ENCODE peak calls at places on chromosome 5, in ten cellular contexts. C, Y, S, U, Q, B, W, I, X and J are unnamed samples.

GRCh38 chr5:100905259-100905914 is 2.3 kb upstream of the ST8SIA4 start:
- DNase-seq in C (no peak), Y (no peak), S (no peak), U (no peak), Q (no peak), B (no peak), W (no peak), I (no peak), X (no peak), J (no peak)

GRCh38 chr5:135087950-135088349 is 53.9 kb upstream of the PITX1 start:
- DNase-seq in C (no peak), Y (no peak), S (no peak), U (peak; percentile 74), Q (no peak), B (no peak), W (no peak), I (no peak), X (no peak), J (no peak)

GRCh38 chr5:52947851-52948250 is 41.3 kb upstream of the ITGA2 start:
- DNase-seq in C (no peak), Y (peak; percentile 37), S (no peak), U (no peak), Q (no peak), B (no peak), W (no peak), I (no peak), X (no peak), J (no peak)

GRCh38 chr5:175814676-175815075 is 56.7 kb upstream of the CPLX2 start:
- DNase-seq in C (no peak), Y (peak; percentile 73), S (peak; percentile 27), U (peak; percentile 81), Q (no peak), B (no peak), W (peak; percentile 36), I (no peak), X (peak; percentile 84), J (no peak)

GRCh38 chr5:130549884-130550552 is 615.0 kb downstream of the HINT1 start:
- DNase-seq in C (no peak), Y (no peak), S (peak; percentile 12), U (peak; percentile 66), Q (no peak), B (no peak), W (no peak), I (no peak), X (peak; percentile 63), J (no peak)

GRCh38 chr5:181207214-181207959 is 2.4 kb upstream of the TRIM7 start:
- DNase-seq in C (peak; percentile 87), Y (peak; percentile 93), S (peak; percentile 80), U (peak; percentile 82), Q (peak; percentile 87), B (peak; percentile 71), W (peak; percentile 94), I (no peak), X (peak; percentile 94), J (peak; percentile 71)

GRCh38 chr5:106154280-106154716 is 1516.4 kb downstream of the EFNA5 start:
- DNase-seq in C (no peak), Y (no peak), S (no peak), U (no peak), Q (no peak), B (no peak), W (peak; percentile 74), I (peak; percentile 62), X (no peak), J (no peak)

GRCh38 chr5:146388418-146388817 is 49.8 kb downstream of the POU4F3 start:
- DNase-seq in C (no peak), Y (peak; percentile 29), S (no peak), U (no peak), Q (no peak), B (no peak), W (no peak), I (no peak), X (no peak), J (no peak)

GRCh38 chr5:168291961-168292782 is 727 bp downstream of the WWC1 start:
- DNase-seq in C (no peak), Y (peak; percentile 43), S (no peak), U (no peak), Q (no peak), B (peak; percentile 59), W (peak; percentile 86), I (peak; percentile 81), X (peak; percentile 9), J (no peak)

GRCh38 chr5:81233080-81233634 is at the start of gene CKMT2:
- DNase-seq in C (peak; percentile 31), Y (no peak), S (peak; percentile 90), U (no peak), Q (peak; percentile 91), B (peak; percentile 54), W (peak; percentile 97), I (peak; percentile 87), X (peak; percentile 34), J (no peak)

GRCh38 chr5:66987126-66987525 is 209.5 kb downstream of the CD180 start:
- DNase-seq in C (no peak), Y (peak; percentile 68), S (no peak), U (no peak), Q (no peak), B (no peak), W (no peak), I (no peak), X (peak; percentile 58), J (no peak)

GRCh38 chr5:96933764-96934163 is 2.1 kb upstream of the LNPEP start:
- DNase-seq in C (no peak), Y (no peak), S (no peak), U (no peak), Q (no peak), B (no peak), W (no peak), I (no peak), X (no peak), J (no peak)

GRCh38 chr5:112995764-112996618 is 19.4 kb downstream of the DCP2 start:
- DNase-seq in C (peak; percentile 95), Y (peak; percentile 76), S (peak; percentile 45), U (peak; percentile 39), Q (peak; percentile 87), B (peak; percentile 46), W (peak; percentile 89), I (no peak), X (peak; percentile 78), J (peak; percentile 82)

GRCh38 chr5:127001621-127002296 is 28.6 kb downstream of the MARCHF3 start:
- DNase-seq in C (no peak), Y (peak; percentile 98), S (no peak), U (no peak), Q (no peak), B (no peak), W (no peak), I (no peak), X (peak; percentile 64), J (no peak)

GRCh38 chr5:74504463-74504862 is 136.1 kb downstream of the ENC1 start:
- DNase-seq in C (no peak), Y (no peak), S (no peak), U (no peak), Q (no peak), B (no peak), W (no peak), I (no peak), X (no peak), J (no peak)
- H3K4me1 ChIP-seq in C (no peaks in the 10 kb centered on the region), Y (no peaks in the 10 kb centered on the region), S (peaks cover 9% of the 10 kb centered on the region), U (no peaks in the 10 kb centered on the region), Q (no peaks in the 10 kb centered on the region), B (peaks cover 23% of the 10 kb centered on the region), W (peaks cover 9% of the 10 kb centered on the region), I (peaks cover 11% of the 10 kb centered on the region), X (peaks cover 3% of the 10 kb centered on the region), J (no peaks in the 10 kb centered on the region)

GRCh38 chr5:162852145-162852544 is 585.2 kb upstream of the CCNG1 start:
- DNase-seq in C (no peak), Y (no peak), S (no peak), U (no peak), Q (no peak), B (no peak), W (no peak), I (no peak), X (no peak), J (no peak)
- TF ChIP-seq CTCF in C (no peak), Y (no peak), S (no peak), U (no peak), Q (no peak), B (no peak), W (no peak), I (no peak), X (no peak), J (no peak)

DNA sequence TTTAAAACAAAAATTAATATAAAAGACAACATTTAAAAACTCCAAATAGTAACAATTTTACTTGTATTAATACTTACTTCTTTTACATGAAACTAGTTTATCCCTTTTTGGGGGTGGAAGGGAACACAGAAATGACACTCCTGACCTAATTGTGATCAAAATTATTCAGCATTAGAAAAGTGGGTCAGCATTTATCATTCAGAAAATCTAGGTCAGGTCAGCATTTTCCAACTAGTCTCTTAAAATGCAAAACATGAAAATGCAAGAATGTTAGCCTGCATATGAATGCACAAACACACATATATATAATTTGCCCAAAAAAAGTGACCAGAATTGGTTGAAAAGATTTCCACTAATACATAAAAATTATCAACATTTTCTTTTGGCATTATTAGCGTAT is 5.9 kb downstream of the TMEM167A start:
- DNase-seq in C (no peak), Y (no peak), S (no peak), U (no peak), Q (no peak), B (no peak), W (no peak), I (no peak), X (no peak), J (no peak)
- H3K27ac ChIP-seq in C (no peak overlapping the region), Y (no peak overlapping the region), S (no peak overlapping the region), U (no peak overlapping the region), Q (no peak overlapping the region), B (no peak overlapping the region), W (no peak overlapping the region), I (no peak overlapping the region), X (no peak overlapping the region), J (no peak overlapping the region)

GRCh38 chr5:33857037-33857436 is 34.8 kb downstream of the ADAMTS12 start:
- DNase-seq in C (no peak), Y (no peak), S (no peak), U (no peak), Q (no peak), B (no peak), W (no peak), I (no peak), X (no peak), J (no peak)

GRCh38 chr5:33852837-33853236 is 39.0 kb downstream of the ADAMTS12 start:
- DNase-seq in C (no peak), Y (no peak), S (no peak), U (no peak), Q (no peak), B (no peak), W (no peak), I (peak; percentile 59), X (no peak), J (no peak)

GRCh38 chr5:33852327-33852726 is 39.5 kb downstream of the ADAMTS12 start:
- DNase-seq in C (no peak), Y (no peak), S (no peak), U (peak; percentile 20), Q (no peak), B (no peak), W (no peak), I (no peak), X (peak; percentile 44), J (no peak)

GRCh38 chr5:33855396-33855795 is 36.4 kb downstream of the ADAMTS12 start:
- DNase-seq in C (no peak), Y (peak; percentile 36), S (no peak), U (peak; percentile 47), Q (no peak), B (no peak), W (no peak), I (no peak), X (no peak), J (no peak)

DNA sequence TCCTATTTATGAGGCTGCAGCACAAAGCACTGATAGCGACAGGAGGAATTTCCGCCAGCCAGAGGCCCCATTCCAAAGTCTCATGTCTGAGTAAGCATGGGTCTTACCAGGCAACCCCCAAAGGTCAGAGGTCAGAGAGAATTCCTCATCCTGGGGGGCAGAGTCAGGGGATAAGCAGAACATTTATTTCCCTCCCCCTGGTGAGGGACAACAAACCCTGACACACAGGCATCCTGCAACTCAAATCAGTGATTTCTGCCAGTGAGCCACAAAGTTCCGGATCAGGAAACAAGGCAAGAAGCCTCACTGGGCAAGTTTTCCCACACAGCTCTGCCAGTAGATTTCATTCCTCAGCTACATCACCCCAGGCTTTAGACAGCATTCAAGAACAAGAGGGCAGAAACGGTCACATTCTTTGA is 37.0 kb downstream of the ADAMTS12 start:
- DNase-seq in C (no peak), Y (peak; percentile 82), S (no peak), U (peak; percentile 39), Q (no peak), B (no peak), W (no peak), I (peak; percentile 80), X (peak; percentile 71), J (no peak)
- H3K4me1 ChIP-seq in C (no peaks in the 10 kb centered on the region), Y (peaks cover 25% of the 10 kb centered on the region), S (no peaks in the 10 kb centered on the region), U (peaks cover 78% of the 10 kb centered on the region), Q (peaks cover 18% of the 10 kb centered on the region), B (no peaks in the 10 kb centered on the region), W (peaks cover 35% of the 10 kb centered on the region), I (peaks cover 6% of the 10 kb centered on the region), X (peaks cover 26% of the 10 kb centered on the region), J (peaks cover 26% of the 10 kb centered on the region)